ENCODE peak calls at places on chromosomes 2 and 18, in six cellular contexts. One of them, this sample, is unnamed.

GRCh38 chr2:237488901-237489860 is 2.1 kb downstream of the MLPH start:
- DNase-seq in nephron progenitor cell: no peak
- DNase-seq in lung: no peak
- DNase-seq in Calu3: peak
- DNase-seq in SK-N-SH: no peak
- DNase-seq in epithelial cell of esophagus: peak
- DNase-seq in this sample: no peak

GRCh38 chr2:32617790-32618189 is 10.1 kb upstream of the TTC27 start:
- DNase-seq in Calu3: no peak
- DNase-seq in SK-N-SH: no peak
- DNase-seq in epithelial cell of esophagus: no peak
- DNase-seq in lung: no peak
- DNase-seq in nephron progenitor cell: no peak
- DNase-seq in this sample: no peak

GRCh38 chr2:109049022-109049421 is 60.0 kb upstream of the EDAR start:
- DNase-seq in nephron progenitor cell: no peak
- DNase-seq in Calu3: no peak
- DNase-seq in lung: no peak
- DNase-seq in epithelial cell of esophagus: no peak
- DNase-seq in SK-N-SH: no peak
- DNase-seq in this sample: no peak

GRCh38 chr18:44423826-44424225 is 256.9 kb upstream of the SETBP1 start:
- DNase-seq in SK-N-SH: no peak
- DNase-seq in Calu3: no peak
- DNase-seq in nephron progenitor cell: no peak
- DNase-seq in lung: no peak
- DNase-seq in epithelial cell of esophagus: no peak
- DNase-seq in this sample: no peak

GRCh38 chr2:162111958-162112850 is 38.2 kb upstream of the DPP4 start:
- DNase-seq in lung: no peak
- DNase-seq in SK-N-SH: no peak
- DNase-seq in nephron progenitor cell: no peak
- DNase-seq in epithelial cell of esophagus: peak
- DNase-seq in Calu3: no peak
- DNase-seq in this sample: no peak

GRCh38 chr18:61870151-61870550 is 22.7 kb downstream of the RNF152 start:
- DNase-seq in lung: no peak
- DNase-seq in epithelial cell of esophagus: no peak
- DNase-seq in SK-N-SH: peak
- DNase-seq in Calu3: no peak
- DNase-seq in nephron progenitor cell: no peak
- DNase-seq in this sample: no peak

GRCh38 chr2:218953366-218953954 is 6.0 kb upstream of the CDK5R2 start:
- DNase-seq in lung: no peak
- DNase-seq in SK-N-SH: no peak
- DNase-seq in epithelial cell of esophagus: no peak
- DNase-seq in Calu3: no peak
- DNase-seq in nephron progenitor cell: no peak
- DNase-seq in this sample: no peak

GRCh38 chr18:49725809-49726514 is 87.4 kb downstream of the ACAA2 start:
- DNase-seq in SK-N-SH: peak
- DNase-seq in Calu3: peak
- DNase-seq in epithelial cell of esophagus: peak
- DNase-seq in nephron progenitor cell: peak
- DNase-seq in lung: peak
- DNase-seq in this sample: no peak

GRCh38 chr18:49757513-49758262 is 55.6 kb downstream of the ACAA2 start:
- DNase-seq in SK-N-SH: peak
- DNase-seq in Calu3: peak
- DNase-seq in lung: no peak
- DNase-seq in nephron progenitor cell: no peak
- DNase-seq in epithelial cell of esophagus: peak
- DNase-seq in this sample: no peak

GRCh38 chr2:98693477-98693876 is 37.5 kb downstream of the MGAT4A start:
- DNase-seq in epithelial cell of esophagus: no peak
- DNase-seq in SK-N-SH: no peak
- DNase-seq in lung: no peak
- DNase-seq in Calu3: no peak
- DNase-seq in nephron progenitor cell: no peak
- DNase-seq in this sample: no peak

GRCh38 chr2:84925724-84926376 is 20.4 kb downstream of the TMSB10 start:
- DNase-seq in epithelial cell of esophagus: peak
- DNase-seq in Calu3: peak
- DNase-seq in nephron progenitor cell: peak
- DNase-seq in lung: peak
- DNase-seq in SK-N-SH: peak
- DNase-seq in this sample: peak

GRCh38 chr18:39604836-39605235 is 2039.2 kb upstream of the CELF4 start:
- DNase-seq in epithelial cell of esophagus: peak
- DNase-seq in SK-N-SH: no peak
- DNase-seq in nephron progenitor cell: no peak
- DNase-seq in lung: no peak
- DNase-seq in Calu3: no peak
- DNase-seq in this sample: no peak

GRCh38 chr2:231308631-231309414 is 86.7 kb upstream of the B3GNT7 start:
- DNase-seq in lung: no peak
- DNase-seq in nephron progenitor cell: no peak
- DNase-seq in Calu3: no peak
- DNase-seq in SK-N-SH: no peak
- DNase-seq in epithelial cell of esophagus: peak
- DNase-seq in this sample: no peak

GRCh38 chr18:48623468-48624220 is 84.8 kb downstream of the CTIF start:
- DNase-seq in nephron progenitor cell: no peak
- DNase-seq in Calu3: no peak
- DNase-seq in epithelial cell of esophagus: peak
- DNase-seq in lung: no peak
- DNase-seq in SK-N-SH: no peak
- DNase-seq in this sample: no peak

GRCh38 chr2:213152065-213152794 is 818 bp upstream of the IKZF2 start:
- DNase-seq in SK-N-SH: peak
- DNase-seq in Calu3: peak
- DNase-seq in epithelial cell of esophagus: peak
- DNase-seq in lung: peak
- DNase-seq in nephron progenitor cell: peak
- DNase-seq in this sample: peak
- TF ChIP-seq CTCF in SK-N-SH: peak
- TF ChIP-seq CTCF in Calu3: no peak
- TF ChIP-seq CTCF in epithelial cell of esophagus: peak
- TF ChIP-seq CTCF in lung: peak
- TF ChIP-seq CTCF in nephron progenitor cell: no peak
- TF ChIP-seq CTCF in this sample: no peak

GRCh38 chr2:11416191-11416590 is 49.8 kb downstream of the E2F6 start:
- DNase-seq in SK-N-SH: no peak
- DNase-seq in nephron progenitor cell: no peak
- DNase-seq in lung: no peak
- DNase-seq in epithelial cell of esophagus: no peak
- DNase-seq in Calu3: no peak
- DNase-seq in this sample: no peak

GRCh38 chr2:11420190-11420589 is 45.8 kb downstream of the E2F6 start:
- DNase-seq in epithelial cell of esophagus: no peak
- DNase-seq in Calu3: no peak
- DNase-seq in SK-N-SH: no peak
- DNase-seq in lung: no peak
- DNase-seq in nephron progenitor cell: no peak
- DNase-seq in this sample: no peak

GRCh38 chr2:11416931-11417330 is 49.0 kb downstream of the E2F6 start:
- DNase-seq in nephron progenitor cell: no peak
- DNase-seq in epithelial cell of esophagus: no peak
- DNase-seq in SK-N-SH: no peak
- DNase-seq in Calu3: no peak
- DNase-seq in lung: no peak
- DNase-seq in this sample: no peak

GRCh38 chr2:11419781-11420180 is 46.2 kb downstream of the E2F6 start:
- DNase-seq in lung: no peak
- DNase-seq in Calu3: no peak
- DNase-seq in epithelial cell of esophagus: no peak
- DNase-seq in nephron progenitor cell: no peak
- DNase-seq in SK-N-SH: no peak
- DNase-seq in this sample: no peak

GRCh38 chr2:11417946-11418585 is 47.9 kb downstream of the E2F6 start:
- DNase-seq in lung: no peak
- DNase-seq in SK-N-SH: no peak
- DNase-seq in Calu3: peak
- DNase-seq in epithelial cell of esophagus: peak
- DNase-seq in nephron progenitor cell: no peak
- DNase-seq in this sample: no peak
- TF ChIP-seq CTCF in lung: no peak
- TF ChIP-seq CTCF in SK-N-SH: peak
- TF ChIP-seq CTCF in Calu3: peak
- TF ChIP-seq CTCF in epithelial cell of esophagus: peak
- TF ChIP-seq CTCF in nephron progenitor cell: no peak
- TF ChIP-seq CTCF in this sample: no peak

GRCh38 chr2:117902933-117903332 is 88.4 kb downstream of the DDX18 start:
- DNase-seq in SK-N-SH: no peak
- DNase-seq in lung: no peak
- DNase-seq in epithelial cell of esophagus: no peak
- DNase-seq in Calu3: no peak
- DNase-seq in nephron progenitor cell: no peak
- DNase-seq in this sample: no peak
- TF ChIP-seq CTCF in SK-N-SH: no peak
- TF ChIP-seq CTCF in lung: no peak
- TF ChIP-seq CTCF in epithelial cell of esophagus: no peak
- TF ChIP-seq CTCF in Calu3: no peak
- TF ChIP-seq CTCF in nephron progenitor cell: no peak
- TF ChIP-seq CTCF in this sample: no peak

GRCh38 chr2:177692828-177693269 is 300.3 kb downstream of the AGPS start:
- DNase-seq in epithelial cell of esophagus: peak
- DNase-seq in nephron progenitor cell: no peak
- DNase-seq in lung: no peak
- DNase-seq in SK-N-SH: no peak
- DNase-seq in Calu3: peak
- DNase-seq in this sample: no peak
- TF ChIP-seq CTCF in epithelial cell of esophagus: peak
- TF ChIP-seq CTCF in nephron progenitor cell: no peak
- TF ChIP-seq CTCF in lung: no peak
- TF ChIP-seq CTCF in SK-N-SH: no peak
- TF ChIP-seq CTCF in Calu3: peak
- TF ChIP-seq CTCF in this sample: no peak

GRCh38 chr2:96602330-96602823 is 35.7 kb downstream of the KANSL3 start:
- DNase-seq in Calu3: peak
- DNase-seq in SK-N-SH: no peak
- DNase-seq in nephron progenitor cell: no peak
- DNase-seq in lung: no peak
- DNase-seq in epithelial cell of esophagus: peak
- DNase-seq in this sample: no peak

GRCh38 chr2:96599941-96600340 is 38.2 kb downstream of the KANSL3 start:
- DNase-seq in nephron progenitor cell: no peak
- DNase-seq in Calu3: no peak
- DNase-seq in SK-N-SH: no peak
- DNase-seq in lung: no peak
- DNase-seq in epithelial cell of esophagus: peak
- DNase-seq in this sample: no peak

GRCh38 chr2:96601382-96602292 is 36.5 kb downstream of the KANSL3 start:
- DNase-seq in lung: no peak
- DNase-seq in nephron progenitor cell: no peak
- DNase-seq in SK-N-SH: no peak
- DNase-seq in Calu3: no peak
- DNase-seq in epithelial cell of esophagus: no peak
- DNase-seq in this sample: no peak

GRCh38 chr2:96608459-96609455 is 29.4 kb downstream of the KANSL3 start:
- DNase-seq in SK-N-SH: no peak
- DNase-seq in Calu3: no peak
- DNase-seq in nephron progenitor cell: no peak
- DNase-seq in epithelial cell of esophagus: no peak
- DNase-seq in lung: no peak
- DNase-seq in this sample: no peak

DNA sequence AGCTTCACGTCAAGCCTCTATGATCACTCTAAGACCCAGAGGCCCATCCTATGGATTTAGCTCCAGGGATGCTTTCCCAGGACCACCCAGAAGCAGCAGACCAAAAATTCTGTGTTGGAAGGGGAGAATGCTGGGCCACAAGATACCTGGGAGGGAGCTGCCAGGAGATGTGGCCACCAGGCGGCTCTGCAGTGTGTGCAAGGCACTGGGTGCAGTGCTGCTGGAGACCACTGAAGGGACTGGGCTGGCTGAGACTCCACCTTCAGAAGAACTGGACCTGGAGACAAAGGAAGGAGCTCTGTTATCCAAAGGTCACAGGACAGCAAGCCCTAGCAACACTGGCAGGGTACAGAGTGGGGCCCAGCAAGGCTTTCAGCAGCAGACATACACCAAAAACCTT is 34.0 kb downstream of the KANSL3 start:
- DNase-seq in epithelial cell of esophagus: no peak
- DNase-seq in lung: no peak
- DNase-seq in Calu3: peak
- DNase-seq in SK-N-SH: no peak
- DNase-seq in nephron progenitor cell: no peak
- DNase-seq in this sample: no peak
- TF ChIP-seq CTCF in epithelial cell of esophagus: no peak
- TF ChIP-seq CTCF in lung: no peak
- TF ChIP-seq CTCF in Calu3: no peak
- TF ChIP-seq CTCF in SK-N-SH: peak
- TF ChIP-seq CTCF in nephron progenitor cell: no peak
- TF ChIP-seq CTCF in this sample: no peak

This sample was measured in omental fat pad.